ENCODE peak calls at places on chromosomes 12 and 14, in seven cellular contexts. A, T, O, M, S, Y and U are unnamed samples.

GRCh38 chr12:62640910-62641448 is 174.4 kb downstream of the MON2 start:
- DNase-seq in S (no peak), A (no peak), O (no peak), Y (no peak), M (no peak), T (peak), U (no peak)

GRCh38 chr14:53180272-53181221 is 27.4 kb upstream of the DDHD1 start:
- DNase-seq in O (no peak), T (peak), M (peak), S (no peak), A (no peak), Y (no peak), U (no peak)

GRCh38 chr12:108381793-108382436 is 42.8 kb upstream of the CMKLR1 start:
- DNase-seq in A (no peak), O (no peak), S (no peak), M (peak), Y (no peak), T (no peak), U (no peak)

GRCh38 chr12:89211456-89211855 is 140.8 kb downstream of the DUSP6 start:
- DNase-seq in O (no peak), A (no peak), S (no peak), Y (no peak), M (no peak), T (no peak), U (no peak)

GRCh38 chr12:98228619-98229538 is 286.5 kb upstream of the TMPO start:
- DNase-seq in A (no peak), T (no peak), M (no peak), O (no peak), Y (no peak), S (no peak), U (no peak)

GRCh38 chr14:55718551-55718950 is 138.5 kb downstream of the KTN1 start:
- DNase-seq in M (no peak), T (no peak), S (no peak), A (no peak), O (no peak), Y (no peak), U (no peak)

GRCh38 chr12:24488091-24488596 is 460.8 kb downstream of the BCAT1 start:
- DNase-seq in O (no peak), A (no peak), S (no peak), M (no peak), Y (no peak), T (no peak), U (no peak)

GRCh38 chr12:96501139-96501741 is 11.9 kb downstream of the CFAP54 start:
- DNase-seq in Y (peak), O (peak), S (no peak), T (peak), A (peak), M (peak), U (peak)

GRCh38 chr12:16604853-16605252 is 1.1 kb downstream of the LMO3 start:
- DNase-seq in O (peak), M (no peak), Y (no peak), S (peak), T (no peak), A (no peak), U (no peak)

GRCh38 chr12:49622501-49623141 is 740 bp upstream of the PRPF40B start:
- DNase-seq in A (no peak), T (no peak), Y (no peak), O (peak), M (peak), S (no peak), U (peak)

GRCh38 chr12:65781681-65782269 is 42.5 kb upstream of the HMGA2 start:
- DNase-seq in M (no peak), S (no peak), A (no peak), T (no peak), Y (no peak), O (no peak), U (no peak)
- H3K27ac ChIP-seq in M (no peak), S (no peak), A (no peak), T (no peak), Y (no peak), O (no peak), U (no peak)

DNA sequence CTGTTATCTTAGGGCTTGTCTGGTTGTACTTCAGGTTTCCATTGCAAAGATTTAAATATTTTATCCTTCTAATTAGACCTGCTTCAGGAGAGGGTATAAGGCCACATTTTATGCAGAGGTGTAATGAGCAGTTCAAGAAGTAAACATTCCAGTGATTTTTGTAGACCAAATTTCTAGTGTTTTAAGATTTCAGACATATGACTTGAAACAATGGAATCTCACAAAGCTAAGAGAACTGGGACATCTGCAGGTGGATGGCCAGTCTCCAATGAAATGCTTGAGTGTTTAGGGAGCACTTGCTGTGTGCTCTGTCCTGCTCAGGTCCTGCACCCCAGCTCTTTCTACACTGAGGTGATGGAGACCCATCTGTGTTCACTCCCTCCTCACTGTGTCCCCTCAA is 7.9 kb downstream of the C14orf132 start:
- DNase-seq in Y (no peak), T (no peak), A (no peak), O (no peak), S (no peak), M (no peak), U (no peak)
- H3K27ac ChIP-seq in Y (no peak), T (no peak), A (no peak), O (no peak), S (no peak), M (no peak), U (no peak)

DNA sequence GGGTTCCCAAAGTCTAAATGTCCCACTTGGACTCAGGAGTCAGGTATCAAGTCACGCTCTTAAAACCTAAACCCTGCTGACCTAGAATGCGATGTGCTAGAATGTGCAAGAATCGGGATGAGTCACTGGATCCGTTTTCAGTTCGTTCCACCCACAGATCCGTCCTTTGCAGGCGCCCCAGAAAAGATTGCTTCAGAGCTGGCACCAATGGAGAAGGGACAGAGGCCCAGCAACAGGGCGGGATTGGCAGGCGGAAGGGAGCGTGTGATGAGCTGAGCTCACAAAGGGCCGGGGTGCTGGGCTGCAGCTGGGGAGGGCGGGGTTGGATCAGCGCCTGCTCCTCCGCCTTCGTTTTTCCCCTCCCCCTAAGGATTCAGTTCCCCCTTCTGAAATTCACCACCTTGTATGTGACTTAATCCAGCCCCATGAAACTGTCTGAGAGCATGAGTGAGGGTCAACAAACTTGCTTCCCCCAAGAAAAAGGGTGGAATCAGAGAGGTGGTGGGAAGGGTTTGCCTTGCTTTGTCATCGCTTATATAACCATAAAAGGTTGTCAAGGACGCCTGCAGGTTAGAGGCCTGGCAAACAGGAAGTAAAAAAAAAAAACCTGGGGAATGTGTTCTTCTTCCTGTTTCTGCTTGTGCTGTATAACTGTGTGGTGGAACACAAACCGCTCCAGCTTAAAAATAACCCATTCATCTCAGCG is 2.8 kb upstream of the UBC start:
- DNase-seq in A (peak), Y (peak), S (peak), O (peak), M (peak), T (peak), U (peak)
- H3K27ac ChIP-seq in A (peak), Y (peak), S (peak), O (peak), M (peak), T (peak), U (peak)

DNA sequence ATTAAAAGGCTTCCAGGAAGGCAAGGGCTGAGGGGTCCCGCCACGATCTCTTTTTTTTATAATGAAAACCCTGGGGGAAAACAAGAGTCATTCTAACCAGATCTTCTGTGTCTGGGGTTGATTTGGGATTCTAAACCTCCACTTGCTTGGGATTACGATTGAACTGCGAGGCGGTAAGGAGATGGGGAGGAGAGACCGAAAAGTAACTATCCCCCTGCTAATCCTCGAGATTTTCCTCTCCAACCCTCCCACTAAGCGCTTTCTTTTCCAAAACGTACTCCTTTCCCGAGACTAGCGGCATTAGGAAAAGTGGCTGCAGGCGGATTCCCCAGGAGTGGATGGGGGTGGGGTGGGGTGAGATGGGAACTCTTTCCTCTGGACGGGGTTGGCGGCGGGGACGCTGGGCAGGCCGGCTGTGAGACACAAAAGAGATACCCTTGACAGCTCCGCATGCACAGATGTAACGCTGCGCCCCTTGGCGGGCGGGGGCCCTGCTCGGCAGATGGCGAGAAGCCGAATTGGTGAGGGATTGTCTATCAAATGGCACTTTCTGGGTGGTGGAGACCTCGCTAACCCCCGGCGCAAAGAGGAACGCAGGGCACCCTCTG is 830 bp upstream of the SRRM4 start:
- DNase-seq in S (peak), Y (no peak), O (no peak), M (peak), T (no peak), A (no peak), U (no peak)
- H3K27ac ChIP-seq in S (peak), Y (no peak), O (no peak), M (no peak), T (no peak), A (no peak), U (no peak)

DNA sequence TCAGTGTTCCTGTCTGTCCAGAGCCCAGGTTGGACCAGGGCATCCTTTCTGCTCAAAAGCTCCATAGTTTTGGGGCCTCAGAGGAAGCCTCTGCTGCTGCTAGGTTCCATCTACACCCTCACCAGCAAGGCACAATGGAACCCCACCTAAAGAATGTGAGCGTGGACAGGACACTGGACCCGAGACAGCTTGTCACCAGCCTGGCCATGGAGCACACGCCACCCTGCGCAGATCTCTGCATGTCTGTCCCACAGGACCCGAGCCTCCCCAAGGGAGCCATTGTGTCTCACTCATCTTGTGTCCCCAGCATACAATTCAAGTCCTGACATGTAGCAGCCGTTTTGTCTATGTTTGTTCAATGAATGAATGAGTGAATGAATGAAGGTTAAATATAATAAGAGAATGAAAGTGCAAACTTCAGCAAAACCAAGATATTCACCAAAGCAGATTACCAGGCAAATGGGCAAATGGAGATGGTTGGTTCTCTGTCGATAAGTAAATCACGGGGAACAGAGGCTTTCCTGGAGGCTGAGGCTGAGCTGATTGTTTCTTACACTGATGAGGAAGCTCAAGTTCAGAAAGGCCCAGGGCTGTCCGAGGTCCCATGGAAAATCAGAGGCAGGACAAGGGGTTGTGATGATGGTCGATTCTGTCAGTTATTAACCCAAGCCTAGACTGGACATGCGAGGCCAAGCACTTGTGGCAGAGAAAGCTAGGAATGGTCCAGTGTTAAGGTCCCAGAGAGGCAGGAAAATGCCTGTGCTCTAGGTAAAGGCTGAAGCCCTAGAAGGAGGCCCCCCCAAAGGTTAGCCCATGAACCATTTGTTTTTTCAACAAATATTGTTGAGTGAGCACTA is 27.0 kb downstream of the SERPINA3 start:
- DNase-seq in Y (no peak), T (no peak), M (no peak), A (no peak), S (no peak), O (no peak), U (no peak)
- H3K27ac ChIP-seq in Y (no peak), T (peak), M (no peak), A (no peak), S (no peak), O (no peak), U (no peak)

GRCh38 chr14:22542360-22542759 is 46.7 kb downstream of the DAD1 start:
- DNase-seq in S (no peak), Y (no peak), O (no peak), A (no peak), T (no peak), M (no peak), U (no peak)
- H3K27ac ChIP-seq in S (no peak), Y (no peak), O (no peak), A (no peak), T (no peak), M (no peak), U (no peak)